ENCODE peak calls at places on chromosome 12, in four cellular contexts. One of them, this sample, is unnamed. For H3K27me3, the result is how much of the 10 kb centered on the place peaks cover.

GRCh38 chr12:106030210-106031175 is 108.3 kb downstream of the NUAK1 start:
- DNase-seq in PC-3: peak
- DNase-seq in GM23248: peak
- DNase-seq in A673: no peak
- DNase-seq in this sample: no peak

GRCh38 chr12:26227376-26227775 is 32.0 kb downstream of the SSPN start:
- DNase-seq in PC-3: no peak
- DNase-seq in GM23248: no peak
- DNase-seq in A673: no peak
- DNase-seq in this sample: no peak

GRCh38 chr12:66188584-66189475 is at the start of gene IRAK3:
- DNase-seq in PC-3: no peak
- DNase-seq in GM23248: peak
- DNase-seq in A673: peak
- DNase-seq in this sample: no peak

GRCh38 chr12:6074979-6075585 is 49.4 kb downstream of the VWF start:
- DNase-seq in GM23248: peak
- DNase-seq in A673: no peak
- DNase-seq in PC-3: no peak
- DNase-seq in this sample: no peak

GRCh38 chr12:4322789-4323188 is 1.8 kb downstream of the TIGAR start:
- DNase-seq in PC-3: no peak
- DNase-seq in A673: no peak
- DNase-seq in GM23248: no peak
- DNase-seq in this sample: no peak

GRCh38 chr12:14868916-14869315 is 16.7 kb downstream of the MGP start:
- DNase-seq in GM23248: peak
- DNase-seq in PC-3: peak
- DNase-seq in A673: no peak
- DNase-seq in this sample: no peak

GRCh38 chr12:94020335-94020734 is 128.0 kb upstream of the PLXNC1 start:
- DNase-seq in GM23248: peak
- DNase-seq in A673: no peak
- DNase-seq in PC-3: no peak
- DNase-seq in this sample: no peak

GRCh38 chr12:510071-510825 is 50.5 kb downstream of the B4GALNT3 start:
- DNase-seq in A673: peak
- DNase-seq in PC-3: peak
- DNase-seq in GM23248: peak
- DNase-seq in this sample: no peak

GRCh38 chr12:51269174-51270066 is 795 bp downstream of the SMAGP start:
- DNase-seq in PC-3: peak
- DNase-seq in GM23248: peak
- DNase-seq in A673: peak
- DNase-seq in this sample: peak

GRCh38 chr12:68334136-68334535 is 2.0 kb upstream of the MDM1 start:
- DNase-seq in PC-3: peak
- DNase-seq in A673: peak
- DNase-seq in GM23248: no peak
- DNase-seq in this sample: no peak

GRCh38 chr12:119711693-119712092 is 43.8 kb downstream of the PRKAB1 start:
- DNase-seq in A673: no peak
- DNase-seq in PC-3: no peak
- DNase-seq in GM23248: no peak
- DNase-seq in this sample: no peak

GRCh38 chr12:97148941-97149559 is 242.0 kb downstream of the NEDD1 start:
- DNase-seq in PC-3: peak
- DNase-seq in GM23248: peak
- DNase-seq in A673: peak
- DNase-seq in this sample: peak

GRCh38 chr12:120795441-120796178 is 70.0 kb downstream of the ACADS start:
- DNase-seq in A673: no peak
- DNase-seq in PC-3: no peak
- DNase-seq in GM23248: no peak
- DNase-seq in this sample: no peak

GRCh38 chr12:115253049-115253448 is 569.1 kb upstream of the TBX3 start:
- DNase-seq in A673: no peak
- DNase-seq in PC-3: no peak
- DNase-seq in GM23248: no peak
- DNase-seq in this sample: no peak

GRCh38 chr12:25051171-25051570 is 102.3 kb upstream of the BCAT1 start:
- DNase-seq in A673: no peak
- DNase-seq in PC-3: no peak
- DNase-seq in GM23248: no peak
- DNase-seq in this sample: peak

GRCh38 chr12:46210835-46211439 is 57.9 kb downstream of the SLC38A1 start:
- DNase-seq in PC-3: no peak
- DNase-seq in A673: no peak
- DNase-seq in GM23248: no peak
- DNase-seq in this sample: no peak

GRCh38 chr12:104348994-104349494 is 45.5 kb downstream of the EID3 start:
- DNase-seq in PC-3: no peak
- DNase-seq in A673: no peak
- DNase-seq in GM23248: no peak
- DNase-seq in this sample: no peak

GRCh38 chr12:75479963-75480461 is 543 bp upstream of the GLIPR1 start:
- DNase-seq in A673: no peak
- DNase-seq in GM23248: peak
- DNase-seq in PC-3: peak
- DNase-seq in this sample: no peak

GRCh38 chr12:31588976-31589375 is 2.0 kb downstream of the DENND5B start:
- DNase-seq in PC-3: peak
- DNase-seq in A673: no peak
- DNase-seq in GM23248: peak
- DNase-seq in this sample: no peak

GRCh38 chr12:128056299-128056885 is 210.6 kb upstream of the TMEM132C start:
- DNase-seq in GM23248: no peak
- DNase-seq in A673: no peak
- DNase-seq in PC-3: no peak
- DNase-seq in this sample: no peak

GRCh38 chr12:107404981-107405380 is 280.6 kb upstream of the PWP1 start:
- DNase-seq in A673: peak
- DNase-seq in PC-3: peak
- DNase-seq in GM23248: peak
- DNase-seq in this sample: peak

GRCh38 chr12:41439134-41439533 is 251.0 kb downstream of the PDZRN4 start:
- DNase-seq in A673: no peak
- DNase-seq in GM23248: no peak
- DNase-seq in PC-3: no peak
- DNase-seq in this sample: no peak

GRCh38 chr12:123288751-123289346 is 17.2 kb upstream of the CDK2AP1 start:
- DNase-seq in A673: no peak
- DNase-seq in GM23248: no peak
- DNase-seq in PC-3: no peak
- DNase-seq in this sample: no peak

GRCh38 chr12:76422154-76422877 is 74.1 kb upstream of the BBS10 start:
- DNase-seq in A673: peak
- DNase-seq in PC-3: no peak
- DNase-seq in GM23248: peak
- DNase-seq in this sample: no peak

GRCh38 chr12:120939523-120939922 is 35.4 kb upstream of the SPPL3 start:
- DNase-seq in GM23248: no peak
- DNase-seq in A673: no peak
- DNase-seq in PC-3: no peak
- DNase-seq in this sample: no peak

DNA sequence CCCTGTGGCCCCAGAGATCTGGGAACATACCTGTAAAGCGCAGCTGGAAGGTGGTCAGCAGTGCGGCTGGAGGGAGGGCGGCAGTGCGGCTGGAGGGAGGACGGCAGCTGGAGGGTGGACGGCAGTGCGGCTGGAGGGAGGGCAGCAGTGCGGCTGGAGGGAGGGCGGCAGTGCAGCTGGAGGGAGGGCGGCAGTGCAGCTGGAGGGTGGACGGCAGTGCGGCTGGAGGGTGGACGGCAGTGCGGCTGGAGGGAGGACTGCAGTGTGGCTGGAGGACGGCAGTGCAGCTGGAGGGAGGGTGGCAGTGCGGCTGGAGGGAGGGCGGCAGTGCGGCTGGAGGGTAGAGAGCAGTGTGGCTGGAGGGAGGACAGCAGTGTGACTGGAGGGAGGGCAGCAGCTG is 23.5 kb downstream of the LRCOL1 start:
- DNase-seq in GM23248: no peak
- DNase-seq in PC-3: no peak
- DNase-seq in A673: no peak
- DNase-seq in this sample: no peak
- H3K27me3 ChIP-seq in GM23248: under half
- H3K27me3 ChIP-seq in PC-3: under half
- H3K27me3 ChIP-seq in A673: under half
- H3K27me3 ChIP-seq in this sample: under half

GRCh38 chr12:57239587-57240068 is 10.1 kb downstream of the SHMT2 start:
- DNase-seq in PC-3: no peak
- DNase-seq in GM23248: peak
- DNase-seq in A673: no peak
- DNase-seq in this sample: no peak

GRCh38 chr12:57236925-57237652 is 7.6 kb downstream of the SHMT2 start:
- DNase-seq in GM23248: peak
- DNase-seq in PC-3: no peak
- DNase-seq in A673: no peak
- DNase-seq in this sample: no peak

GRCh38 chr12:57237653-57237951 is 8.1 kb downstream of the SHMT2 start:
- DNase-seq in A673: no peak
- DNase-seq in PC-3: peak
- DNase-seq in GM23248: no peak
- DNase-seq in this sample: no peak

GRCh38 chr12:57238854-57239554 is 9.5 kb downstream of the SHMT2 start:
- DNase-seq in A673: peak
- DNase-seq in PC-3: peak
- DNase-seq in GM23248: peak
- DNase-seq in this sample: peak

GRCh38 chr12:57237952-57238853 is 8.7 kb downstream of the SHMT2 start:
- DNase-seq in PC-3: no peak
- DNase-seq in GM23248: peak
- DNase-seq in A673: peak
- DNase-seq in this sample: no peak
- TF ChIP-seq EZH2 in PC-3: no peak
- TF ChIP-seq EZH2 in GM23248: no peak
- TF ChIP-seq EZH2 in A673: no peak
- TF ChIP-seq EZH2 in this sample: no peak

GRCh38 chr12:48767047-48767446 is 21.8 kb downstream of the ADCY6 start:
- DNase-seq in PC-3: no peak
- DNase-seq in GM23248: peak
- DNase-seq in A673: no peak
- DNase-seq in this sample: no peak

GRCh38 chr12:48768147-48768546 is 20.7 kb downstream of the ADCY6 start:
- DNase-seq in A673: no peak
- DNase-seq in GM23248: no peak
- DNase-seq in PC-3: no peak
- DNase-seq in this sample: no peak

GRCh38 chr12:48765753-48766162 is 23.1 kb downstream of the ADCY6 start:
- DNase-seq in A673: no peak
- DNase-seq in PC-3: no peak
- DNase-seq in GM23248: peak
- DNase-seq in this sample: peak

GRCh38 chr12:48768736-48769135 is 20.2 kb downstream of the ADCY6 start:
- DNase-seq in A673: no peak
- DNase-seq in PC-3: no peak
- DNase-seq in GM23248: no peak
- DNase-seq in this sample: no peak

GRCh38 chr12:48767521-48767920 is 21.4 kb downstream of the ADCY6 start:
- DNase-seq in GM23248: no peak
- DNase-seq in A673: no peak
- DNase-seq in PC-3: no peak
- DNase-seq in this sample: no peak
- H3K27me3 ChIP-seq in GM23248: under half
- H3K27me3 ChIP-seq in A673: under half
- H3K27me3 ChIP-seq in PC-3: under half
- H3K27me3 ChIP-seq in this sample: under half

GRCh38 chr12:53950441-53950781 is 4.3 kb upstream of the HOXC12 start:
- DNase-seq in A673: no peak
- DNase-seq in PC-3: peak
- DNase-seq in GM23248: no peak
- DNase-seq in this sample: no peak
- TF ChIP-seq EZH2 in A673: no peak
- TF ChIP-seq EZH2 in PC-3: no peak
- TF ChIP-seq EZH2 in GM23248: peak
- TF ChIP-seq EZH2 in this sample: no peak

GRCh38 chr12:54958048-54958658 is 26.4 kb downstream of the TESPA1 start:
- DNase-seq in GM23248: peak
- DNase-seq in A673: peak
- DNase-seq in PC-3: peak
- DNase-seq in this sample: peak
- H3K27me3 ChIP-seq in GM23248: under half
- H3K27me3 ChIP-seq in A673: under half
- H3K27me3 ChIP-seq in PC-3: under half
- H3K27me3 ChIP-seq in this sample: under half